ENCODE peak calls at places on chromosomes 2 and 18, in four cellular contexts. N, C, K and X are unnamed samples.
A peak's percentile ranks its signal among the peaks of the same experiment; 100 is the strongest.

GRCh38 chr18:11066038-11066437 is 83.3 kb downstream of the PIEZO2 start:
- DNase-seq in C (no peak), N (no peak), K (no peak), X (no peak)

GRCh38 chr2:86453838-86454237 is 12.7 kb downstream of the KDM3A start:
- DNase-seq in N (no peak), K (no peak), C (no peak), X (peak; percentile 25)

GRCh38 chr2:79630060-79630459 is 117.2 kb downstream of the CTNNA2 start:
- DNase-seq in N (no peak), K (no peak), C (no peak), X (no peak)

GRCh38 chr2:170467568-170468422 is 247.3 kb upstream of the SP5 start:
- DNase-seq in C (peak; percentile 67), N (no peak), K (no peak), X (peak; percentile 1)

GRCh38 chr2:36322108-36322507 is 33.5 kb upstream of the CRIM1 start:
- DNase-seq in N (no peak), C (no peak), K (no peak), X (no peak)

GRCh38 chr2:207772081-207772843 is 2.6 kb upstream of the FZD5 start:
- DNase-seq in N (peak; percentile 22), C (no peak), K (no peak), X (no peak)

GRCh38 chr2:43010428-43011141 is 215.8 kb downstream of the ZFP36L2 start:
- DNase-seq in K (no peak), C (no peak), N (no peak), X (no peak)

GRCh38 chr18:25284278-25284677 is 67.7 kb downstream of the ZNF521 start:
- DNase-seq in K (no peak), N (no peak), C (no peak), X (no peak)

GRCh38 chr18:68611301-68611700 is 103.6 kb downstream of the TMX3 start:
- DNase-seq in N (no peak), C (no peak), K (no peak), X (no peak)

GRCh38 chr2:237488901-237489860 is 2.1 kb downstream of the MLPH start:
- DNase-seq in K (no peak), N (no peak), C (no peak), X (no peak)

GRCh38 chr2:191679818-191680600 is 2.1 kb downstream of the NABP1 start:
- DNase-seq in N (no peak), C (peak; percentile 91), K (no peak), X (peak; percentile 33)

GRCh38 chr2:73979021-73979420 is 5.7 kb upstream of the TET3 start:
- DNase-seq in K (no peak), N (peak; percentile 82), C (no peak), X (no peak)

GRCh38 chr2:182650704-182651103 is 65.4 kb upstream of the DNAJC10 start:
- DNase-seq in K (no peak), N (no peak), C (peak; percentile 49), X (peak; percentile 27)

GRCh38 chr2:18309188-18309587 is 251.3 kb downstream of the RDH14 start:
- DNase-seq in C (no peak), N (no peak), K (no peak), X (no peak)

GRCh38 chr2:149652520-149652919 is 64.9 kb upstream of the MMADHC start:
- DNase-seq in C (no peak), K (no peak), N (no peak), X (no peak)

GRCh38 chr2:9398881-9399805 is 24.2 kb downstream of the ITGB1BP1 start:
- DNase-seq in C (no peak), N (no peak), K (no peak), X (no peak)

GRCh38 chr2:215535726-215536125 is 99.9 kb upstream of the FN1 start:
- DNase-seq in C (no peak), N (no peak), K (no peak), X (peak; percentile 31)

GRCh38 chr2:144516417-144516980 is 3.4 kb downstream of the ZEB2 start:
- DNase-seq in C (no peak), N (no peak), K (peak; percentile 41), X (no peak)

GRCh38 chr2:46136481-46136880 is 160.7 kb upstream of the EPAS1 start:
- DNase-seq in K (no peak), N (no peak), C (no peak), X (no peak)

GRCh38 chr18:46506974-46507373 is 150.0 kb downstream of the LOXHD1 start:
- DNase-seq in N (no peak), C (no peak), K (no peak), X (no peak)

GRCh38 chr18:5669585-5669984 is 125.8 kb upstream of the EPB41L3 start:
- DNase-seq in C (no peak), N (no peak), K (no peak), X (no peak)

GRCh38 chr2:17311771-17312511 is 206.3 kb downstream of the RAD51AP2 start:
- DNase-seq in C (no peak), K (no peak), N (no peak), X (no peak)